ENCODE peak calls at places on chromosomes 1 and 21, in eight cellular contexts. P is cardiac septum, U is K562, A is adipocyte, C is retina, T is cerebellum, R is amniotic epithelial cell, Z is ELR. F is an unnamed sample.

GRCh38 chr1:199585392-199585791 is 442.1 kb upstream of the NR5A2 start:
- DNase-seq in T (no peak), P (no peak), U (no peak), Z (peak), C (no peak), A (no peak), R (no peak), F (peak)

GRCh38 chr1:221137668-221138067 is 258.4 kb downstream of the HLX start:
- DNase-seq in A (no peak), C (no peak), U (no peak), T (no peak), P (no peak), Z (no peak), R (peak), F (no peak)

GRCh38 chr1:180696361-180696760 is 64.5 kb downstream of the XPR1 start:
- DNase-seq in U (no peak), P (no peak), T (no peak), R (no peak), C (no peak), A (no peak), Z (no peak), F (no peak)

GRCh38 chr1:78440381-78440793 is 50.4 kb upstream of the PTGFR start:
- DNase-seq in Z (peak), T (no peak), A (peak), U (no peak), P (no peak), C (no peak), R (peak), F (peak)

GRCh38 chr21:21714396-21714795 is 716.2 kb downstream of the NCAM2 start:
- DNase-seq in C (no peak), A (peak), Z (peak), R (peak), U (no peak), P (no peak), T (no peak), F (peak)

GRCh38 chr1:19073311-19074186 is 117.1 kb upstream of the IFFO2 start:
- DNase-seq in R (no peak), T (peak), C (no peak), P (no peak), A (no peak), U (no peak), Z (no peak), F (peak)

GRCh38 chr21:41133896-41134522 is 34.0 kb upstream of the BACE2 start:
- DNase-seq in C (peak), Z (peak), R (peak), A (peak), P (no peak), U (peak), T (peak), F (peak)

GRCh38 chr1:184462170-184462569 is 75.3 kb downstream of the C1orf21 start:
- DNase-seq in A (no peak), T (no peak), Z (no peak), U (no peak), C (no peak), R (no peak), P (no peak), F (no peak)

GRCh38 chr1:86538775-86539174 is 8.1 kb upstream of the CLCA4 start:
- DNase-seq in U (no peak), R (no peak), P (no peak), C (no peak), A (no peak), Z (no peak), T (no peak), F (no peak)

GRCh38 chr1:239387304-239388231 is 1.2 kb downstream of the CHRM3 start:
- DNase-seq in C (peak), R (no peak), Z (peak), P (no peak), A (peak), T (no peak), U (no peak), F (no peak)

GRCh38 chr1:118049981-118050380 is 120.4 kb downstream of the WDR3 start:
- DNase-seq in C (no peak), Z (no peak), T (no peak), A (no peak), R (no peak), U (peak), P (no peak), F (no peak)

GRCh38 chr1:223849352-223849751 is 3.6 kb upstream of the TP53BP2 start:
- DNase-seq in C (no peak), Z (no peak), P (no peak), A (no peak), U (no peak), T (no peak), R (no peak), F (no peak)

GRCh38 chr1:38329644-38330043 is 283.1 kb upstream of the POU3F1 start:
- DNase-seq in U (no peak), T (no peak), P (no peak), C (no peak), Z (no peak), A (no peak), R (no peak), F (no peak)

GRCh38 chr1:175040324-175040910 is 17.2 kb upstream of the MRPS14 start:
- DNase-seq in C (no peak), Z (no peak), P (no peak), U (no peak), R (no peak), A (no peak), T (no peak), F (no peak)

GRCh38 chr21:29237110-29238051 is 61.3 kb upstream of the BACH1 start:
- DNase-seq in P (no peak), C (no peak), Z (no peak), U (no peak), T (peak), R (peak), A (peak), F (peak)

GRCh38 chr1:233575450-233575849 is 38.5 kb upstream of the KCNK1 start:
- DNase-seq in Z (no peak), P (no peak), U (peak), C (no peak), T (no peak), A (no peak), R (no peak), F (no peak)

GRCh38 chr1:31196685-31197084 is 43.0 kb downstream of the NKAIN1 start:
- DNase-seq in R (peak), A (no peak), C (no peak), Z (peak), T (no peak), U (no peak), P (no peak), F (peak)

GRCh38 chr1:91830242-91831131 is 55.5 kb downstream of the TGFBR3 start:
- DNase-seq in R (peak), C (peak), A (peak), T (no peak), Z (peak), P (peak), U (no peak), F (peak)

GRCh38 chr1:31761883-31762282 is 2.3 kb downstream of the ADGRB2 start:
- DNase-seq in U (no peak), R (peak), Z (peak), P (no peak), C (no peak), A (no peak), T (no peak), F (no peak)

GRCh38 chr21:25506887-25507286 is 100.4 kb downstream of the MRPL39 start:
- DNase-seq in P (no peak), Z (peak), T (no peak), U (no peak), R (no peak), C (no peak), A (peak), F (peak)

GRCh38 chr1:91846007-91846620 is 39.8 kb downstream of the TGFBR3 start:
- DNase-seq in T (no peak), U (peak), R (peak), A (peak), Z (peak), C (peak), P (no peak), F (no peak)

GRCh38 chr1:237983507-237983906 is 92.8 kb upstream of the ZP4 start:
- DNase-seq in R (no peak), C (no peak), U (no peak), P (no peak), A (no peak), Z (no peak), T (no peak), F (no peak)

GRCh38 chr1:243477676-243478075 is 221.8 kb downstream of the SDCCAG8 start:
- DNase-seq in A (no peak), R (peak), U (no peak), P (no peak), Z (no peak), T (no peak), C (no peak), F (no peak)

GRCh38 chr1:16613185-16614147 is at the start of gene NBPF1:
- DNase-seq in A (peak), T (peak), Z (peak), P (peak), R (peak), U (peak), C (peak), F (peak)

GRCh38 chr1:84835169-84835568 is 57.8 kb downstream of the LPAR3 start:
- DNase-seq in A (no peak), P (no peak), U (no peak), R (peak), C (no peak), T (no peak), Z (no peak), F (peak)

GRCh38 chr1:66401244-66401643 is 132.7 kb upstream of the SGIP1 start:
- DNase-seq in P (no peak), Z (no peak), C (no peak), U (no peak), A (no peak), T (no peak), R (no peak), F (no peak)

GRCh38 chr1:7448986-7449385 is 322.1 kb upstream of the VAMP3 start:
- DNase-seq in C (no peak), U (no peak), T (no peak), R (peak), Z (no peak), P (no peak), A (no peak), F (no peak)

GRCh38 chr1:224087358-224087757 is 26.6 kb upstream of the FBXO28 start:
- DNase-seq in T (no peak), A (no peak), P (no peak), C (no peak), Z (no peak), R (no peak), U (no peak), F (no peak)